ENCODE peak calls at places on chromosomes 16 and 17, in five cellular contexts. Y is OCI-LY7, M is MM.1S, B is neural progenitor cell, W is A549. D is an unnamed sample.

GRCh38 chr17:69477900-69478266 is 63.4 kb downstream of the MAP2K6 start:
- DNase-seq in B (no peak), Y (no peak), W (no peak), M (no peak), D (no peak)

GRCh38 chr17:50269477-50270429 is 4.5 kb upstream of the TMEM92 start:
- DNase-seq in Y (peak), M (peak), B (peak), W (peak), D (peak)

GRCh38 chr17:41982026-41982989 is 15.7 kb downstream of the CNP start:
- DNase-seq in Y (no peak), W (no peak), M (no peak), B (no peak), D (no peak)

GRCh38 chr16:47905771-47906170 is 250.0 kb downstream of the ABCC12 start:
- DNase-seq in B (no peak), M (no peak), W (no peak), Y (no peak), D (peak)

GRCh38 chr17:37446027-37446426 is 39.3 kb downstream of the TADA2A start:
- DNase-seq in B (peak), W (peak), Y (no peak), M (no peak), D (no peak)

GRCh38 chr17:59776577-59776976 is 69.1 kb downstream of the VMP1 start:
- DNase-seq in W (no peak), M (no peak), Y (no peak), B (no peak), D (no peak)

GRCh38 chr16:82653550-82654511 is 27.1 kb downstream of the CDH13 start:
- DNase-seq in M (peak), Y (peak), B (no peak), W (peak), D (peak)

GRCh38 chr17:4453821-4454591 is 20.3 kb downstream of the SPNS3 start:
- DNase-seq in B (no peak), W (no peak), M (no peak), Y (no peak), D (no peak)

GRCh38 chr16:28486266-28486665 is 5.6 kb downstream of the CLN3 start:
- DNase-seq in M (no peak), Y (no peak), W (no peak), B (no peak), D (no peak)

GRCh38 chr16:71367243-71367976 is 8.9 kb downstream of the CALB2 start:
- DNase-seq in M (peak), Y (peak), B (peak), W (peak), D (peak)

GRCh38 chr16:74568961-74569631 is 37.8 kb downstream of the GLG1 start:
- DNase-seq in M (no peak), Y (no peak), B (no peak), W (no peak), D (no peak)

GRCh38 chr17:57211010-57211411 is 45.3 kb upstream of the MSI2 start:
- DNase-seq in M (no peak), Y (no peak), B (no peak), W (peak), D (no peak)

GRCh38 chr17:59754547-59754946 is 47.1 kb downstream of the VMP1 start:
- DNase-seq in B (no peak), Y (no peak), W (peak), M (no peak), D (no peak)

GRCh38 chr17:40596261-40596919 is 31.1 kb upstream of the CCR7 start:
- DNase-seq in Y (peak), M (no peak), W (peak), B (no peak), D (peak)

GRCh38 chr16:17607075-17607509 is 136.3 kb upstream of the XYLT1 start:
- DNase-seq in Y (no peak), M (peak), W (no peak), B (no peak), D (no peak)

GRCh38 chr17:77733576-77734296 is 224.8 kb upstream of the TNRC6C start:
- DNase-seq in Y (no peak), M (no peak), W (no peak), B (no peak), D (no peak)
- H3K4me2 ChIP-seq in Y (no peak), M (no peak), W (peak), B (no peak), D (no peak)

GRCh38 chr17:52148969-52149351 is 9.6 kb downstream of the CA10 start:
- DNase-seq in W (no peak), Y (no peak), M (no peak), B (no peak), D (no peak)
- H3K4me2 ChIP-seq in W (no peak), Y (no peak), M (no peak), B (no peak), D (no peak)

DNA sequence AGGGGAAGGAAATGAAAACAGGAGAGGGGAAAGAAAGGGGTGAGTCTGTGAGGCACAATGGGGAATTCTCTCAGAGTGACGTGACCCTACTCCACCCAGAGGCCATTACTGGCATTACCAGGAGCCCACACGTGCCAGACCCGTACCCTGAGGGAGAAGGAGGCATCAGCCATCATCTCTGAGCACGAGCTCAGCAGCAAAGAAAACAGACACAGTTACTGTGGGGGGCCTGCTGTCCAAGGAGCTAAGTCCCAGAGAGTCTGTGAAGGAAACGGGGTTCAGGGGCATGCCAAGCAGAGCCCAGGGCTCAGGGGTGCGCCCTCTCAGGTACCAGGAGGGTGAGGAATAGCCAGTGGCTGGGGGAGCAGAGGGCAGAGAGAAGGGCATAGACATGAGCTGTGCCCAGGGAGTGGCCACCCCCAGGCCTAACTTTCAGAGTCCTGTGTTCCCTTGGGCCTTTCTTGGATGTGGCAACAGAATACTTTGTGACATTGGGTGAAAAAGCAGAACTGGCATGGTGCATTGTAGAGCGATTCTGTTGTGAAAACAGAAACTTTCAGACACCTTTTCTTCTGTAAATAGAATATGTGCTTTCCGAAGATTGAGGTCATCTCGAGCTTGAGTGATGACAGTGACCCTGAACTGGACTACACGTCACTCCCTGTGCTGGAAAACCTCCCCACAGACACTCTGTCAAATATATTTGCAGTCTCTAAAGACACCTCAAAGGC is 11.3 kb downstream of the TAF1C start:
- DNase-seq in B (peak), W (peak), Y (peak), M (peak), D (no peak)
- H3K4me2 ChIP-seq in B (no peak), W (peak), Y (no peak), M (peak), D (no peak)

GRCh38 chr17:76076765-76077581 is 2.0 kb upstream of the ZACN start:
- DNase-seq in B (peak), M (no peak), Y (no peak), W (no peak), D (no peak)
- H3K4me2 ChIP-seq in B (peak), M (no peak), Y (no peak), W (no peak), D (no peak)

GRCh38 chr17:74140282-74140681 is 63.2 kb upstream of the RPL38 start:
- DNase-seq in W (no peak), B (no peak), M (no peak), Y (no peak), D (no peak)
- H3K4me2 ChIP-seq in W (no peak), B (no peak), M (no peak), Y (no peak), D (no peak)

DNA sequence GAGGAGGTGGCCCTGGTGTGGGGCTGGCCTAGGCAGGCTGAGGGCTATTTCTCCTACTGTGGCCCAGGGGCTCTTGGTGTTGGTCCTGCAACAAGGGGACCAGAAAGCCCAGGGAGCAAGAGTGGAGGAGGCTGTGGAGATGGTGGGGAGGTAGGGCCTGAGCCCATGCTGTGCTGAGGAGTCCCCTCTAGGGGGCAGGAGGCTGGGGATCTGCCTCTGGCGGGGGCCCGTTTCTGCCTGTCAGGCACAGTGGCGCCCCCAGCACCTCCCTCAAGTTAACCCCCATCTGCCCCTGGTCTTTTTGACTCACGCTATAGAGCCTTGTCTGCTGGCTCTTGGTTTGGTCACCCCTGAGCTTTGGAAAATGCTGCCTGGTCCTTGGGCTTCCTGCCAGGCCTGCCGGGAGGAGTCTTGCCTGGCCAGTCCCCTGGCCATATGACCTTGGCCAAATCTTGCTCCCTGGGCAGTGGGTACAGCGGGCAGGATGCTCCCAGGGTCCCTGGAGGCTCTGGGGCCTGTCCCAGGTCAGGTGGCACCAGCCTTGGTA is 5.9 kb downstream of the BAIAP2 start:
- DNase-seq in W (peak), Y (peak), M (no peak), B (peak), D (peak)
- H3K4me2 ChIP-seq in W (peak), Y (no peak), M (no peak), B (no peak), D (no peak)